ENCODE peak calls at places on chromosome 19, in four cellular contexts. U is astrocyte of the spinal cord; Q is dorsolateral prefrontal cortex; C is activated naive CD8-positive, alpha-beta T cell treated with anti-CD3 and anti-CD28 coated beads for 36 hours. A is an unnamed sample.

GRCh38 chr19:38862321-38863059 is 12.7 kb upstream of the HNRNPL start:
- DNase-seq in U (peak; percentile 27), Q (no peak), C (no peak), A (no peak)

GRCh38 chr19:39196860-39197562 is at the start of gene NCCRP1:
- DNase-seq in U (no peak), Q (no peak), C (peak; percentile 16), A (no peak)

GRCh38 chr19:46060012-46060411 is 19.2 kb upstream of the IGFL4 start:
- DNase-seq in U (no peak), Q (no peak), C (no peak), A (no peak)

GRCh38 chr19:55261671-55262126 is 2.9 kb upstream of the PPP6R1 start:
- DNase-seq in U (no peak), Q (no peak), C (no peak), A (no peak)

GRCh38 chr19:50368649-50369570 is 3.5 kb upstream of the NAPSA start:
- DNase-seq in U (peak; percentile 85), Q (peak; percentile 86), C (peak; percentile 77), A (peak; percentile 70)

GRCh38 chr19:7973883-7974282 is 30.4 kb upstream of the TIMM44 start:
- DNase-seq in U (no peak), Q (peak; percentile 84), C (no peak), A (no peak)

GRCh38 chr19:5563941-5564612 is 3.7 kb downstream of the TINCR start:
- DNase-seq in U (no peak), Q (no peak), C (no peak), A (no peak)

GRCh38 chr19:51027126-51027806 is 850 bp upstream of the KLK11 start:
- DNase-seq in U (no peak), Q (no peak), C (no peak), A (no peak)

GRCh38 chr19:46863818-46864629 is 3.2 kb downstream of the ARHGAP35 start:
- DNase-seq in U (peak; percentile 59), Q (no peak), C (no peak), A (no peak)

GRCh38 chr19:41554902-41555301 is 21.1 kb upstream of the CEACAM21 start:
- DNase-seq in U (no peak), Q (no peak), C (no peak), A (no peak)

GRCh38 chr19:40872209-40872608 is 9.8 kb downstream of the CYP2A7 start:
- DNase-seq in U (no peak), Q (no peak), C (no peak), A (no peak)

GRCh38 chr19:13181747-13182388 is 31.7 kb downstream of the IER2 start:
- DNase-seq in U (peak; percentile 64), Q (peak; percentile 83), C (peak; percentile 54), A (peak; percentile 56)

GRCh38 chr19:18062043-18062442 is 24.7 kb downstream of the IL12RB1 start:
- DNase-seq in U (no peak), Q (peak; percentile 39), C (no peak), A (no peak)

GRCh38 chr19:18725755-18726416 is 42.4 kb downstream of the CRTC1 start:
- DNase-seq in U (no peak), Q (no peak), C (no peak), A (no peak)

GRCh38 chr19:44113784-44114390 is 688 bp downstream of the ZNF225 start:
- DNase-seq in U (no peak), Q (no peak), C (peak; percentile 2), A (no peak)

GRCh38 chr19:35963514-35963913 is 27.3 kb downstream of the LRFN3 start:
- DNase-seq in U (peak; percentile 56), Q (no peak), C (peak; percentile 35), A (peak; percentile 34)

GRCh38 chr19:4327252-4327876 is 11.3 kb downstream of the STAP2 start:
- DNase-seq in U (peak; percentile 63), Q (peak; percentile 62), C (peak; percentile 82), A (peak; percentile 44)

GRCh38 chr19:45251452-45252354 is 632 bp downstream of the MARK4 start:
- DNase-seq in U (peak; percentile 13), Q (no peak), C (peak; percentile 31), A (no peak)

GRCh38 chr19:33214621-33215020 is 11.0 kb downstream of the SLC7A10 start:
- DNase-seq in U (peak; percentile 20), Q (no peak), C (no peak), A (no peak)

GRCh38 chr19:11347546-11347945 is 1.2 kb downstream of the CCDC159 start:
- DNase-seq in U (no peak), Q (no peak), C (no peak), A (no peak)

GRCh38 chr19:35031072-35031881 is 1.0 kb downstream of the SCN1B start:
- DNase-seq in U (peak; percentile 41), Q (peak; percentile 70), C (no peak), A (no peak)

GRCh38 chr19:16328824-16329482 is 4.3 kb downstream of the KLF2 start:
- DNase-seq in U (peak; percentile 47), Q (no peak), C (peak; percentile 30), A (peak; percentile 66)

GRCh38 chr19:40862785-40863184 is 12.5 kb upstream of the CYP2A6 start:
- DNase-seq in U (no peak), Q (no peak), C (no peak), A (no peak)

GRCh38 chr19:40303765-40304164 is 18.6 kb upstream of the AKT2 start:
- DNase-seq in U (no peak), Q (no peak), C (no peak), A (no peak)

GRCh38 chr19:56603829-56604228 is 8.7 kb downstream of the ZNF71 start:
- DNase-seq in U (no peak), Q (no peak), C (no peak), A (no peak)

GRCh38 chr19:1811472-1811894 is 593 bp downstream of the ATP8B3 start:
- DNase-seq in U (peak; percentile 50), Q (peak; percentile 46), C (peak; percentile 44), A (peak; percentile 23)

GRCh38 chr19:51777570-51778460 is 16.8 kb downstream of the FPR2 start:
- DNase-seq in U (peak; percentile 79), Q (peak; percentile 65), C (peak; percentile 17), A (peak; percentile 8)

GRCh38 chr19:40739871-40740703 is 10.2 kb downstream of the ACTMAP start:
- DNase-seq in U (no peak), Q (no peak), C (no peak), A (no peak)